ENCODE peak calls at places on chromosome 4, in eight cellular contexts. I is GM13977; Z is NCI-H1105; T is progenitor cell of endocrine pancreas; B is RPMI8226; U is stimulated activated naive CD4-positive, alpha-beta T cell; M is mammary epithelial cell; A is Kasumi-1. Y is an unnamed sample.

GRCh38 chr4:18756661-18757060 is 735.1 kb upstream of the LCORL start:
- DNase-seq in I (no peak), Z (no peak), T (no peak), B (no peak), U (no peak), M (no peak), A (no peak), Y (no peak)

GRCh38 chr4:76194325-76194724 is 19.3 kb downstream of the SCARB2 start:
- DNase-seq in I (no peak), Z (no peak), T (no peak), B (no peak), U (no peak), M (peak), A (no peak), Y (no peak)

GRCh38 chr4:145034727-145035211 is 63.2 kb downstream of the ANAPC10 start:
- DNase-seq in I (no peak), Z (no peak), T (no peak), B (no peak), U (no peak), M (peak), A (no peak), Y (no peak)

GRCh38 chr4:70902577-70903281 is 560 bp downstream of the MOB1B start:
- DNase-seq in I (peak), Z (peak), T (no peak), B (no peak), U (no peak), M (no peak), A (peak), Y (no peak)

GRCh38 chr4:55736605-55737183 is 82.9 kb upstream of the EXOC1L start:
- DNase-seq in I (peak), Z (no peak), T (no peak), B (peak), U (no peak), M (no peak), A (peak), Y (peak)

GRCh38 chr4:184196730-184197355 is 20.8 kb downstream of the ENPP6 start:
- DNase-seq in I (no peak), Z (no peak), T (no peak), B (no peak), U (no peak), M (peak), A (no peak), Y (no peak)

GRCh38 chr4:52982246-52982950 is 120.3 kb downstream of the RASL11B start:
- DNase-seq in I (peak), Z (peak), T (no peak), B (no peak), U (no peak), M (peak), A (peak), Y (peak)

GRCh38 chr4:165748321-165748720 is 124.7 kb upstream of the TLL1 start:
- DNase-seq in I (no peak), Z (no peak), T (no peak), B (no peak), U (no peak), M (no peak), A (no peak), Y (no peak)

GRCh38 chr4:139619644-139620043 is 46.0 kb upstream of the MGST2 start:
- DNase-seq in I (no peak), Z (no peak), T (no peak), B (peak), U (no peak), M (peak), A (peak), Y (no peak)

GRCh38 chr4:2650276-2650675 is 105.9 kb downstream of the TNIP2 start:
- DNase-seq in I (no peak), Z (no peak), T (no peak), B (no peak), U (no peak), M (no peak), A (no peak), Y (no peak)

GRCh38 chr4:163988921-163989320 is 494.4 kb downstream of the TMA16 start:
- DNase-seq in I (no peak), Z (no peak), T (no peak), B (no peak), U (no peak), M (no peak), A (no peak), Y (no peak)

GRCh38 chr4:185648631-185649030 is 113.3 kb upstream of the PDLIM3 start:
- DNase-seq in I (no peak), Z (no peak), T (no peak), B (no peak), U (no peak), M (no peak), A (no peak), Y (no peak)

GRCh38 chr4:88908003-88908402 is 149.0 kb downstream of the FAM13A start:
- DNase-seq in I (no peak), Z (no peak), T (no peak), B (no peak), U (no peak), M (no peak), A (no peak), Y (no peak)

GRCh38 chr4:26242451-26242850 is 78.4 kb upstream of the RBPJ start:
- DNase-seq in I (no peak), Z (no peak), T (no peak), B (no peak), U (no peak), M (no peak), A (no peak), Y (no peak)

GRCh38 chr4:152164561-152164960 is 371.3 kb downstream of the FBXW7 start:
- DNase-seq in I (no peak), Z (no peak), T (no peak), B (no peak), U (no peak), M (peak), A (no peak), Y (no peak)

GRCh38 chr4:64715741-64716140 is 306.5 kb upstream of the TECRL start:
- DNase-seq in I (no peak), Z (no peak), T (no peak), B (no peak), U (no peak), M (no peak), A (no peak), Y (no peak)

GRCh38 chr4:120842046-120842445 is 80.5 kb downstream of the PRDM5 start:
- DNase-seq in I (no peak), Z (no peak), T (no peak), B (no peak), U (no peak), M (no peak), A (no peak), Y (no peak)

GRCh38 chr4:25343671-25344070 is 31.1 kb downstream of the ZCCHC4 start:
- DNase-seq in I (no peak), Z (no peak), T (no peak), B (no peak), U (no peak), M (no peak), A (no peak), Y (no peak)

GRCh38 chr4:152696764-152697250 is 17.0 kb upstream of the TMEM154 start:
- DNase-seq in I (peak), Z (no peak), T (no peak), B (no peak), U (no peak), M (peak), A (no peak), Y (no peak)

GRCh38 chr4:15654556-15655222 is 468 bp downstream of the FBXL5 start:
- DNase-seq in I (no peak), Z (peak), T (peak), B (no peak), U (peak), M (peak), A (peak), Y (no peak)